ENCODE peak calls at places on chromosomes 3 and 15, in eight cellular contexts. W is right cardiac atrium, M is NT2/D1, A is sigmoid colon, R is neuronal stem cell, T is transverse colon, L is heart left ventricle, F is colonic mucosa. S is an unnamed sample.

GRCh38 chr15:92527197-92527596 is 128.4 kb downstream of the FAM174B start:
- DNase-seq in W (no peak), M (no peak), A (peak; percentile 79), R (no peak), T (peak; percentile 9), L (peak; percentile 71), F (no peak), S (peak; percentile 90)

GRCh38 chr15:75732206-75732808 is 19.7 kb upstream of the CSPG4 start:
- DNase-seq in W (no peak), M (no peak), A (peak; percentile 73), R (no peak), T (no peak), L (no peak), F (no peak), S (no peak)

GRCh38 chr3:62662680-62663079 is 212.5 kb downstream of the CADPS start:
- DNase-seq in W (no peak), M (no peak), A (no peak), R (no peak), T (no peak), L (no peak), F (no peak), S (no peak)

GRCh38 chr15:98677345-98678059 is 29.2 kb downstream of the IGF1R start:
- DNase-seq in W (no peak), M (no peak), A (no peak), R (no peak), T (no peak), L (no peak), F (no peak), S (no peak)

GRCh38 chr3:47017504-47018268 is 38.2 kb downstream of the NBEAL2 start:
- DNase-seq in W (no peak), M (peak; percentile 70), A (no peak), R (no peak), T (no peak), L (no peak), F (no peak), S (no peak)

GRCh38 chr3:62749657-62750056 is 125.6 kb downstream of the CADPS start:
- DNase-seq in W (no peak), M (no peak), A (no peak), R (no peak), T (no peak), L (no peak), F (no peak), S (no peak)

GRCh38 chr15:88727439-88727838 is 75.8 kb upstream of the ACAN start:
- DNase-seq in W (no peak), M (no peak), A (no peak), R (no peak), T (no peak), L (no peak), F (no peak), S (no peak)

GRCh38 chr15:76973362-76973743 is 21.6 kb upstream of the PSTPIP1 start:
- DNase-seq in W (peak; percentile 47), M (peak; percentile 86), A (no peak), R (peak; percentile 63), T (no peak), L (peak; percentile 67), F (no peak), S (no peak)

GRCh38 chr3:16286161-16286560 is 21.1 kb downstream of the OXNAD1 start:
- DNase-seq in W (no peak), M (no peak), A (no peak), R (no peak), T (peak; percentile 26), L (no peak), F (no peak), S (no peak)

GRCh38 chr3:8891328-8891727 is 71.9 kb downstream of the RAD18 start:
- DNase-seq in W (no peak), M (no peak), A (no peak), R (no peak), T (no peak), L (no peak), F (no peak), S (no peak)

GRCh38 chr15:33587773-33588172 is 277.0 kb downstream of the RYR3 start:
- DNase-seq in W (no peak), M (no peak), A (no peak), R (no peak), T (no peak), L (no peak), F (no peak), S (no peak)

GRCh38 chr3:20931834-20932233 is 745.8 kb upstream of the SGO1 start:
- DNase-seq in W (no peak), M (no peak), A (no peak), R (no peak), T (no peak), L (no peak), F (no peak), S (no peak)

GRCh38 chr15:81032818-81033217 is 32.1 kb downstream of the TLNRD1 start:
- DNase-seq in W (no peak), M (no peak), A (no peak), R (no peak), T (no peak), L (no peak), F (no peak), S (peak; percentile 53)

GRCh38 chr3:160815280-160815679 is 59.2 kb downstream of the PPM1L start:
- DNase-seq in W (no peak), M (no peak), A (no peak), R (no peak), T (no peak), L (no peak), F (no peak), S (no peak)

GRCh38 chr15:33612721-33613304 is 302.0 kb downstream of the RYR3 start:
- DNase-seq in W (no peak), M (no peak), A (no peak), R (no peak), T (no peak), L (no peak), F (no peak), S (no peak)

GRCh38 chr3:135107043-135107442 is 312.0 kb downstream of the EPHB1 start:
- DNase-seq in W (no peak), M (no peak), A (no peak), R (no peak), T (no peak), L (no peak), F (no peak), S (no peak)

GRCh38 chr3:135100349-135100741 is 305.3 kb downstream of the EPHB1 start:
- DNase-seq in W (no peak), M (no peak), A (no peak), R (no peak), T (no peak), L (no peak), F (no peak), S (no peak)

GRCh38 chr3:135099734-135100348 is 304.8 kb downstream of the EPHB1 start:
- DNase-seq in W (no peak), M (no peak), A (no peak), R (no peak), T (no peak), L (no peak), F (no peak), S (no peak)

GRCh38 chr3:135106445-135106844 is 311.4 kb downstream of the EPHB1 start:
- DNase-seq in W (no peak), M (peak; percentile 39), A (no peak), R (peak; percentile 68), T (peak; percentile 71), L (no peak), F (peak; percentile 77), S (no peak)

GRCh38 chr3:135103913-135104312 is 308.9 kb downstream of the EPHB1 start:
- DNase-seq in W (no peak), M (no peak), A (peak; percentile 72), R (no peak), T (no peak), L (no peak), F (no peak), S (no peak)
- H3K4me1 ChIP-seq in W (no peaks in the 10 kb centered on the region), M (peaks cover 3% of the 10 kb centered on the region), A (no peaks in the 10 kb centered on the region), R (no peaks in the 10 kb centered on the region), T (peaks cover 11% of the 10 kb centered on the region), L (no peaks in the 10 kb centered on the region), F (no peaks in the 10 kb centered on the region), S (no peaks in the 10 kb centered on the region)

DNA sequence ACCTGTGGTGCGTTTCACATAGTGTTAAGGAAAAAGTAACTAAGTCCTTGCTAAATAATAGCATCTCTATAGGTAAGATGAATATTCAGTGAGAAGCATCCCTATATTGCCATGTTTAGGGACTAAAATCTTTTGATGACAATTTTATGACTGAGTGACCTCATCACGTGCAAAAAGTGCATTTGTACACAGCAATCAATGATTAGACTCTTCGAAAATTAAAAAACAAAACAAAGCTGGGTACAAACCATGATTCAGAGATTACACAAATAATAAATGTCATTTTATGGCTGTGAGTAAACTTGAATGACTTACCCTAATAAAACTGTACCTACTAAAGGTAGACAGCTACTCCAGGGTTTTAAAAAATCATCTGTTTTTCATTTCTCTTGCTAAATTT is 505.3 kb downstream of the FOXP1 start:
- DNase-seq in W (no peak), M (no peak), A (no peak), R (no peak), T (no peak), L (no peak), F (no peak), S (no peak)
- H3K4me1 ChIP-seq in W (peaks cover 4% of the 10 kb centered on the region), M (no peaks in the 10 kb centered on the region), A (peaks cover 73% of the 10 kb centered on the region), R (no peaks in the 10 kb centered on the region), T (peaks cover 58% of the 10 kb centered on the region), L (peaks cover 4% of the 10 kb centered on the region), F (peaks cover 16% of the 10 kb centered on the region), S (no peaks in the 10 kb centered on the region)

DNA sequence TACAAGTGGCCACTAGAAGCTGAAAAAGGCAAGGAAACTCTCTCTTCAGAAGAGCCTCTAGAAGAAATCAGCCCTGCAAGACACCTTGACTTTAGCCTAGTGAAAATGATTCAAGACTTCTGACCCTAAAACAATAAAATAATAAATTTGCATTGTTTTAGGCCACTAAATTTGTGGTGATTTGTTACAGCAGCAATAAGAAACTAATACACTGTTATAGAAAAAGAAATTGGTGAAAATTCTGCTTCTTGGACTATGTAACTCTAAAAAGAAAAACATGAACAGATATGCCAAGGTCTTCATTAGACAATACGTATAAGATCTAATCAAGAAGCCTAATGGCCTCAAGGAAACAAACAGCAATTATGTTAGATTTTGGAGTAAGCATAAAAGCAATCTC is 36.1 kb downstream of the EXD1 start:
- DNase-seq in W (no peak), M (no peak), A (no peak), R (no peak), T (no peak), L (no peak), F (no peak), S (no peak)
- H3K4me1 ChIP-seq in W (no peaks in the 10 kb centered on the region), M (no peaks in the 10 kb centered on the region), A (no peaks in the 10 kb centered on the region), R (no peaks in the 10 kb centered on the region), T (no peaks in the 10 kb centered on the region), L (no peaks in the 10 kb centered on the region), F (no peaks in the 10 kb centered on the region), S (no peaks in the 10 kb centered on the region)

GRCh38 chr3:119184808-119185690 is 11.7 kb downstream of the UPK1B start:
- DNase-seq in W (no peak), M (no peak), A (no peak), R (no peak), T (no peak), L (no peak), F (no peak), S (no peak)
- H3K4me1 ChIP-seq in W (no peaks in the 10 kb centered on the region), M (peaks cover 2% of the 10 kb centered on the region), A (no peaks in the 10 kb centered on the region), R (no peaks in the 10 kb centered on the region), T (no peaks in the 10 kb centered on the region), L (no peaks in the 10 kb centered on the region), F (no peaks in the 10 kb centered on the region), S (no peaks in the 10 kb centered on the region)

GRCh38 chr3:134737520-134737919 is 57.5 kb upstream of the EPHB1 start:
- DNase-seq in W (no peak), M (no peak), A (no peak), R (no peak), T (no peak), L (no peak), F (no peak), S (no peak)
- H3K4me1 ChIP-seq in W (no peaks in the 10 kb centered on the region), M (no peaks in the 10 kb centered on the region), A (no peaks in the 10 kb centered on the region), R (no peaks in the 10 kb centered on the region), T (no peaks in the 10 kb centered on the region), L (no peaks in the 10 kb centered on the region), F (no peaks in the 10 kb centered on the region), S (no peaks in the 10 kb centered on the region)